ENCODE peak calls at places on chromosomes 6 and 20, in seven cellular contexts. One of them, this sample, is unnamed.

GRCh38 chr20:10855031-10855430 is 181.2 kb upstream of the JAG1 start:
- DNase-seq in A549: no peak
- DNase-seq in activated B cell treated with CpG ODN at 0.5 μM for 24 hours: no peak
- DNase-seq in brain microvascular endothelial cell: no peak
- DNase-seq in WTC11: no peak
- DNase-seq in GM20000: no peak
- DNase-seq in AG09309: no peak
- DNase-seq in this sample: no peak

GRCh38 chr6:33860706-33861474 is 57.1 kb upstream of the MLN start:
- DNase-seq in A549: no peak
- DNase-seq in activated B cell treated with CpG ODN at 0.5 μM for 24 hours: no peak
- DNase-seq in brain microvascular endothelial cell: no peak
- DNase-seq in WTC11: no peak
- DNase-seq in GM20000: no peak
- DNase-seq in AG09309: no peak
- DNase-seq in this sample: no peak

GRCh38 chr6:14748679-14749078 is 497.2 kb upstream of the JARID2 start:
- DNase-seq in A549: no peak
- DNase-seq in activated B cell treated with CpG ODN at 0.5 μM for 24 hours: no peak
- DNase-seq in brain microvascular endothelial cell: no peak
- DNase-seq in WTC11: no peak
- DNase-seq in GM20000: no peak
- DNase-seq in AG09309: no peak
- DNase-seq in this sample: no peak

GRCh38 chr20:62248890-62249560 is 10.7 kb downstream of the OSBPL2 start:
- DNase-seq in A549: no peak
- DNase-seq in activated B cell treated with CpG ODN at 0.5 μM for 24 hours: no peak
- DNase-seq in brain microvascular endothelial cell: no peak
- DNase-seq in WTC11: no peak
- DNase-seq in GM20000: no peak
- DNase-seq in AG09309: no peak
- DNase-seq in this sample: no peak

GRCh38 chr6:23027281-23027680 is 457.9 kb downstream of the HDGFL1 start:
- DNase-seq in A549: no peak
- DNase-seq in activated B cell treated with CpG ODN at 0.5 μM for 24 hours: no peak
- DNase-seq in brain microvascular endothelial cell: no peak
- DNase-seq in WTC11: no peak
- DNase-seq in GM20000: no peak
- DNase-seq in AG09309: no peak
- DNase-seq in this sample: no peak

GRCh38 chr6:137341721-137342195 is 122.6 kb upstream of the IFNGR1 start:
- DNase-seq in A549: peak
- DNase-seq in activated B cell treated with CpG ODN at 0.5 μM for 24 hours: no peak
- DNase-seq in brain microvascular endothelial cell: no peak
- DNase-seq in WTC11: peak
- DNase-seq in GM20000: peak
- DNase-seq in AG09309: peak
- DNase-seq in this sample: no peak

GRCh38 chr20:35339007-35339406 is 46.8 kb upstream of the FAM83C start:
- DNase-seq in A549: no peak
- DNase-seq in activated B cell treated with CpG ODN at 0.5 μM for 24 hours: no peak
- DNase-seq in brain microvascular endothelial cell: peak
- DNase-seq in WTC11: no peak
- DNase-seq in GM20000: no peak
- DNase-seq in AG09309: peak
- DNase-seq in this sample: no peak

GRCh38 chr6:4017847-4018193 is 61.1 kb downstream of the FAM217A start:
- DNase-seq in A549: no peak
- DNase-seq in activated B cell treated with CpG ODN at 0.5 μM for 24 hours: no peak
- DNase-seq in brain microvascular endothelial cell: peak
- DNase-seq in WTC11: no peak
- DNase-seq in GM20000: peak
- DNase-seq in AG09309: no peak
- DNase-seq in this sample: no peak

GRCh38 chr6:89976141-89977020 is 82.1 kb downstream of the GJA10 start:
- DNase-seq in A549: no peak
- DNase-seq in activated B cell treated with CpG ODN at 0.5 μM for 24 hours: no peak
- DNase-seq in brain microvascular endothelial cell: no peak
- DNase-seq in WTC11: no peak
- DNase-seq in GM20000: no peak
- DNase-seq in AG09309: no peak
- DNase-seq in this sample: no peak

GRCh38 chr20:63795178-63795830 is 35.8 kb downstream of the ZBTB46 start:
- DNase-seq in A549: no peak
- DNase-seq in activated B cell treated with CpG ODN at 0.5 μM for 24 hours: no peak
- DNase-seq in brain microvascular endothelial cell: no peak
- DNase-seq in WTC11: no peak
- DNase-seq in GM20000: no peak
- DNase-seq in AG09309: no peak
- DNase-seq in this sample: no peak

GRCh38 chr20:50110141-50111047 is 2.6 kb downstream of the UBE2V1 start:
- DNase-seq in A549: no peak
- DNase-seq in activated B cell treated with CpG ODN at 0.5 μM for 24 hours: no peak
- DNase-seq in brain microvascular endothelial cell: no peak
- DNase-seq in WTC11: no peak
- DNase-seq in GM20000: peak
- DNase-seq in AG09309: no peak
- DNase-seq in this sample: no peak

GRCh38 chr6:139313784-139314545 is 22.2 kb upstream of the TXLNB start:
- DNase-seq in A549: no peak
- DNase-seq in activated B cell treated with CpG ODN at 0.5 μM for 24 hours: no peak
- DNase-seq in brain microvascular endothelial cell: no peak
- DNase-seq in WTC11: peak
- DNase-seq in GM20000: no peak
- DNase-seq in AG09309: no peak
- DNase-seq in this sample: no peak

GRCh38 chr6:157539900-157540752 is 159.1 kb downstream of the ZDHHC14 start:
- DNase-seq in A549: no peak
- DNase-seq in activated B cell treated with CpG ODN at 0.5 μM for 24 hours: no peak
- DNase-seq in brain microvascular endothelial cell: no peak
- DNase-seq in WTC11: no peak
- DNase-seq in GM20000: no peak
- DNase-seq in AG09309: no peak
- DNase-seq in this sample: no peak

GRCh38 chr6:162854734-162855191 is 127.0 kb downstream of the PACRG start:
- DNase-seq in A549: no peak
- DNase-seq in activated B cell treated with CpG ODN at 0.5 μM for 24 hours: no peak
- DNase-seq in brain microvascular endothelial cell: no peak
- DNase-seq in WTC11: no peak
- DNase-seq in GM20000: no peak
- DNase-seq in AG09309: no peak
- DNase-seq in this sample: no peak

GRCh38 chr20:5989539-5989938 is 39.1 kb downstream of the MCM8 start:
- DNase-seq in A549: peak
- DNase-seq in activated B cell treated with CpG ODN at 0.5 μM for 24 hours: no peak
- DNase-seq in brain microvascular endothelial cell: no peak
- DNase-seq in WTC11: no peak
- DNase-seq in GM20000: no peak
- DNase-seq in AG09309: no peak
- DNase-seq in this sample: no peak

GRCh38 chr6:43926644-43927524 is 156.9 kb downstream of the VEGFA start:
- DNase-seq in A549: peak
- DNase-seq in activated B cell treated with CpG ODN at 0.5 μM for 24 hours: no peak
- DNase-seq in brain microvascular endothelial cell: peak
- DNase-seq in WTC11: peak
- DNase-seq in GM20000: no peak
- DNase-seq in AG09309: peak
- DNase-seq in this sample: no peak

GRCh38 chr6:151058021-151058733 is 181.6 kb upstream of the AKAP12 start:
- DNase-seq in A549: no peak
- DNase-seq in activated B cell treated with CpG ODN at 0.5 μM for 24 hours: no peak
- DNase-seq in brain microvascular endothelial cell: no peak
- DNase-seq in WTC11: no peak
- DNase-seq in GM20000: no peak
- DNase-seq in AG09309: no peak
- DNase-seq in this sample: no peak

GRCh38 chr6:25377672-25378071 is 98.5 kb downstream of the CARMIL1 start:
- DNase-seq in A549: no peak
- DNase-seq in activated B cell treated with CpG ODN at 0.5 μM for 24 hours: no peak
- DNase-seq in brain microvascular endothelial cell: no peak
- DNase-seq in WTC11: no peak
- DNase-seq in GM20000: no peak
- DNase-seq in AG09309: no peak
- DNase-seq in this sample: no peak
- TF ChIP-seq CTCF in A549: no peak
- TF ChIP-seq CTCF in activated B cell treated with CpG ODN at 0.5 μM for 24 hours: no peak
- TF ChIP-seq CTCF in brain microvascular endothelial cell: no peak
- TF ChIP-seq CTCF in WTC11: no peak
- TF ChIP-seq CTCF in GM20000: no peak
- TF ChIP-seq CTCF in AG09309: no peak
- TF ChIP-seq CTCF in this sample: no peak

GRCh38 chr6:10847684-10848083 is 9.3 kb upstream of the MAK start:
- DNase-seq in A549: no peak
- DNase-seq in activated B cell treated with CpG ODN at 0.5 μM for 24 hours: no peak
- DNase-seq in brain microvascular endothelial cell: no peak
- DNase-seq in WTC11: no peak
- DNase-seq in GM20000: no peak
- DNase-seq in AG09309: no peak
- DNase-seq in this sample: no peak
- TF ChIP-seq CTCF in A549: peak
- TF ChIP-seq CTCF in activated B cell treated with CpG ODN at 0.5 μM for 24 hours: no peak
- TF ChIP-seq CTCF in brain microvascular endothelial cell: no peak
- TF ChIP-seq CTCF in WTC11: no peak
- TF ChIP-seq CTCF in GM20000: no peak
- TF ChIP-seq CTCF in AG09309: peak
- TF ChIP-seq CTCF in this sample: no peak

DNA sequence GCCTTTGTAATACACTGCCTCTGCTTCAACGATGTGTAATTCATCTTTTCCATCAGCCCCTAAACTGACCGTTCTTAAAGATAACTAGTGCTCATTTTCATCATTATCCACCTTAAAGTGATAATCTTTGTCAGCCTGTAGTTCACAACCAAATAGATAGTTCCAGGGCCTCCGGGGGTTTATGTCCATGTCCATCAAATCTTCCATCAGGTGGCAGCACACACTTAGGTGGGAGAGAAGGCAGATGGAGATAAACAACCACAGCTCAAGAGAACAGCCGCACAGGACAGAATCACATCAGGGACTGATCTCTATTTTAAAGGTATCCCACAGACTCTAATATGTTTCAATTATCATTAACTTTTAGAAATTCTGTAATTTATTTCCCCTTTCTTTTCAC is 90.9 kb downstream of the LMBRD1 start:
- DNase-seq in A549: no peak
- DNase-seq in activated B cell treated with CpG ODN at 0.5 μM for 24 hours: no peak
- DNase-seq in brain microvascular endothelial cell: no peak
- DNase-seq in WTC11: no peak
- DNase-seq in GM20000: no peak
- DNase-seq in AG09309: no peak
- DNase-seq in this sample: no peak
- TF ChIP-seq CTCF in A549: no peak
- TF ChIP-seq CTCF in activated B cell treated with CpG ODN at 0.5 μM for 24 hours: no peak
- TF ChIP-seq CTCF in brain microvascular endothelial cell: peak
- TF ChIP-seq CTCF in WTC11: no peak
- TF ChIP-seq CTCF in GM20000: no peak
- TF ChIP-seq CTCF in AG09309: no peak
- TF ChIP-seq CTCF in this sample: no peak

DNA sequence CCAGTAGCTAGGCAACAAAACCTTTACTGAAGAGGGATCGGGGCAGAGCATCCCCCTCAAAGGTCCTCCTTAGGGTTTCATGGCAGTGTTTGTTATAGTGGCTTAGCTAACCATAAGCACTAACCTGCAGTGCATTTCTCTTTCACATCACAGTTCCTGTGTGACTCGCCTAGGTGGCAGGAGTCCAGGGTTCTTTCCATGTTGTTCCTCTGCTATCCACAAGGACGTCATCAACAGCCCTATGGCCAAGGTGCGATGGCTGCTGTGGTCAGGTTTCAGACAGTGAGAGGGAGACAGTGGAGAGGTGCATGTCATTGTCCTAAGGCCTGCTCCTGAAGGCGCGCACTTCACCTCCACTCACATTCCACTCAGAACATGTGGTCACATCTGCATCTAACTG is 38.8 kb upstream of the FOXA2 start:
- DNase-seq in A549: no peak
- DNase-seq in activated B cell treated with CpG ODN at 0.5 μM for 24 hours: no peak
- DNase-seq in brain microvascular endothelial cell: no peak
- DNase-seq in WTC11: no peak
- DNase-seq in GM20000: no peak
- DNase-seq in AG09309: no peak
- DNase-seq in this sample: no peak
- TF ChIP-seq CTCF in A549: no peak
- TF ChIP-seq CTCF in activated B cell treated with CpG ODN at 0.5 μM for 24 hours: no peak
- TF ChIP-seq CTCF in brain microvascular endothelial cell: no peak
- TF ChIP-seq CTCF in WTC11: no peak
- TF ChIP-seq CTCF in GM20000: no peak
- TF ChIP-seq CTCF in AG09309: no peak
- TF ChIP-seq CTCF in this sample: no peak

DNA sequence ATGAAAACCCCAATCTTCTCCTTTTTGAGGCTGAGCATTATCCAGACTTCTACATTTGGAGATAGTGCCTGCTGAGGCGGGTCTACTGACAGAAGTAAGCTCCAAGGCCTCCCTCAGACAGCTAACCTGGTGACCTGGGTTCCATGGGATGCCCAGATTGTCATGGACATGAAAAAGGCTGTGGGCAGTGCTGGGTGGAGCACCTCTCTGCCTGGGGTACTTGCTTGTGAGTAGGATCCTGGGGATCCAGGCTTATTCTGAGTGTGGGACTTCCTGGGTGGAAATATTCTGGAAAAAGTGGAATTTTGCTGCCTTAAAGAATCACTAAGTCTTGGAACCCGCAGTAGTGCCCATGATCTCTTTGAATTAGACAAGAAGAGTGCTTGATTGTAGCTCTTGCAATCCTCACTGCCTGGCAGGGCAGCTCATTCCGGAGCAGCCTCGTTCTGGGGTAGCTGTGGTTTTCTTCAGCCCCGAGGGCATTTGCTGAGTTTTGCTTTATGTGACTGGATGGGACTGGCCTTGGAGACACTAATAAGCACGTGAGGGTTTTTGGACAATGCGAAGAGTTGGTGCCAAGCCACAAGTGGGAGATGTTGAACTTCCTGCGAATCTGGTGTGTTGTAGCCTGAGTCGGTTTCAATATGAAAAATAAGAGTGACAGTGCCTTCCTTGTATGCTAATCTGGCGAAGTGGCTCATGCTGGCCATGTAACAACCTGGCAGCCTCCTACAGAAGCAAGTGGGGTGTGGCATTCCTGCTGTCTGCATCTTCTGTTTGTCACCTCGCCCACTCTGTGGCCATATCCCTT is 28.2 kb downstream of the SNRNP48 start:
- DNase-seq in A549: no peak
- DNase-seq in activated B cell treated with CpG ODN at 0.5 μM for 24 hours: no peak
- DNase-seq in brain microvascular endothelial cell: peak
- DNase-seq in WTC11: no peak
- DNase-seq in GM20000: no peak
- DNase-seq in AG09309: peak
- DNase-seq in this sample: no peak
- TF ChIP-seq CTCF in A549: no peak
- TF ChIP-seq CTCF in activated B cell treated with CpG ODN at 0.5 μM for 24 hours: no peak
- TF ChIP-seq CTCF in brain microvascular endothelial cell: peak
- TF ChIP-seq CTCF in WTC11: no peak
- TF ChIP-seq CTCF in GM20000: no peak
- TF ChIP-seq CTCF in AG09309: peak
- TF ChIP-seq CTCF in this sample: no peak

DNA sequence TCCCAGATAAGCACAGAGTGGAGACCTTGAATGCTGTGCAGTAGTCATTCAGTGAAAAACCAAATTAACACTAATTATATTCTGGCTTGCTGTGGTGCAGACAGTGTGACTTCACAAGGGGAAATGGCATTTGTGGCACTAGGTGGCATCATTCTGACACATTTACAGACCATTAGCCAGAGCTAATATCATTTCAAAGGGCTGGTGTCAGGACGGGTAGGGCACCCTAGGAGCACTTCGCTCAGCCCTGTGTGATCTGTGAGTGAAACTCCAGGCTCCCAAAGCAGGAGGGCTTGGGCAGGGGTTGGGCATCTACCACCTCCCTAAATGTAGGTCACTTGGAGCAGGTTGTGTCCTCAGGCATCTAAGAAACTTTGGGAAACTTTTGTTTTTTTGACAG is 555.8 kb downstream of the PKHD1 start:
- DNase-seq in A549: no peak
- DNase-seq in activated B cell treated with CpG ODN at 0.5 μM for 24 hours: no peak
- DNase-seq in brain microvascular endothelial cell: no peak
- DNase-seq in WTC11: no peak
- DNase-seq in GM20000: no peak
- DNase-seq in AG09309: no peak
- DNase-seq in this sample: no peak
- TF ChIP-seq CTCF in A549: no peak
- TF ChIP-seq CTCF in activated B cell treated with CpG ODN at 0.5 μM for 24 hours: no peak
- TF ChIP-seq CTCF in brain microvascular endothelial cell: no peak
- TF ChIP-seq CTCF in WTC11: no peak
- TF ChIP-seq CTCF in GM20000: no peak
- TF ChIP-seq CTCF in AG09309: no peak
- TF ChIP-seq CTCF in this sample: no peak

This sample was measured in omental fat pad.